ENCODE peak calls at places on chromosome 21, in seven cellular contexts. W, K, S, X, T, E and H are unnamed samples.

GRCh38 chr21:15062566-15062965 is 2.2 kb downstream of the NRIP1 start:
- DNase-seq in W (peak; percentile 15), X (peak; percentile 63), K (no peak), S (no peak), T (no peak), E (no peak), H (no peak)

GRCh38 chr21:44049182-44049581 is 37.1 kb downstream of the TRAPPC10 start:
- DNase-seq in T (no peak), E (no peak), W (no peak), X (no peak), S (no peak), K (no peak), H (no peak)

GRCh38 chr21:21262048-21262447 is 263.8 kb downstream of the NCAM2 start:
- DNase-seq in K (no peak), X (no peak), S (no peak), E (no peak), T (no peak), W (no peak), H (no peak)

GRCh38 chr21:22297575-22297974 is 1299.4 kb downstream of the NCAM2 start:
- DNase-seq in E (no peak), T (no peak), X (no peak), W (no peak), K (no peak), S (no peak), H (no peak)

GRCh38 chr21:21714396-21714795 is 716.2 kb downstream of the NCAM2 start:
- DNase-seq in W (peak; percentile 95), E (no peak), K (no peak), S (no peak), X (peak; percentile 5), T (peak; percentile 93), H (no peak)

GRCh38 chr21:15514073-15514946 is 215.5 kb upstream of the USP25 start:
- DNase-seq in S (no peak), T (no peak), W (no peak), E (no peak), X (no peak), K (no peak), H (no peak)

GRCh38 chr21:25857308-25858099 is 122.7 kb downstream of the GABPA start:
- DNase-seq in S (no peak), E (no peak), T (no peak), W (no peak), X (no peak), K (no peak), H (no peak)

GRCh38 chr21:44704636-44705001 is 6.8 kb downstream of the TSPEAR start:
- DNase-seq in K (no peak), X (no peak), T (no peak), E (no peak), W (no peak), S (no peak), H (peak; percentile 58)

GRCh38 chr21:14773777-14774345 is 227.7 kb upstream of the SAMSN1 start:
- DNase-seq in T (no peak), X (peak; percentile 77), K (peak; percentile 29), E (no peak), W (no peak), S (peak; percentile 76), H (peak; percentile 90)

GRCh38 chr21:43602277-43603229 is 56.7 kb downstream of the HSF2BP start:
- DNase-seq in W (no peak), X (no peak), E (no peak), K (no peak), T (no peak), S (no peak), H (no peak)

GRCh38 chr21:44767834-44768831 is 33.5 kb downstream of the UBE2G2 start:
- DNase-seq in S (peak; percentile 59), W (no peak), K (no peak), T (no peak), E (no peak), X (no peak), H (peak; percentile 74)

GRCh38 chr21:26099610-26100219 is 70.9 kb downstream of the APP start:
- DNase-seq in K (no peak), S (no peak), W (no peak), X (no peak), E (no peak), T (no peak), H (no peak)

GRCh38 chr21:36718951-36719501 is 20.1 kb downstream of the SIM2 start:
- DNase-seq in S (no peak), E (no peak), X (peak; percentile 95), W (no peak), T (no peak), K (peak; percentile 52), H (no peak)

GRCh38 chr21:24375201-24375600 is 1232.1 kb downstream of the MRPL39 start:
- DNase-seq in X (no peak), K (no peak), E (no peak), S (no peak), W (no peak), T (no peak), H (peak; percentile 34)

GRCh38 chr21:28126521-28127317 is 866.0 kb downstream of the LTN1 start:
- DNase-seq in K (no peak), S (no peak), X (no peak), T (no peak), W (no peak), E (no peak), H (no peak)

GRCh38 chr21:27110956-27111355 is 144.1 kb upstream of the ADAMTS5 start:
- DNase-seq in S (no peak), X (no peak), T (no peak), E (no peak), W (no peak), K (no peak), H (no peak)

GRCh38 chr21:16366207-16366606 is 636.4 kb downstream of the USP25 start:
- DNase-seq in X (no peak), S (no peak), W (no peak), T (no peak), K (no peak), E (no peak), H (no peak)

GRCh38 chr21:35201799-35202198 is 152.7 kb upstream of the RUNX1 start:
- DNase-seq in E (no peak), X (no peak), S (no peak), T (no peak), W (no peak), K (no peak), H (no peak)

GRCh38 chr21:26732442-26733221 is 112.6 kb downstream of the ADAMTS1 start:
- DNase-seq in S (peak; percentile 62), E (no peak), W (peak; percentile 40), X (peak; percentile 64), T (peak; percentile 17), K (no peak), H (peak; percentile 85)

GRCh38 chr21:19853061-19853460 is 1145.1 kb upstream of the NCAM2 start:
- DNase-seq in S (no peak), K (no peak), T (no peak), X (no peak), W (no peak), E (no peak), H (no peak)

GRCh38 chr21:21101911-21102310 is 103.7 kb downstream of the NCAM2 start:
- DNase-seq in E (no peak), W (peak; percentile 77), X (peak; percentile 48), K (no peak), S (peak; percentile 57), T (peak; percentile 71), H (peak; percentile 76)

GRCh38 chr21:15967661-15968060 is 237.9 kb downstream of the USP25 start:
- DNase-seq in T (peak; percentile 65), W (peak; percentile 72), E (no peak), S (no peak), X (peak; percentile 40), K (no peak), H (peak; percentile 40)

GRCh38 chr21:34835526-34835925 is 166.7 kb downstream of the CLIC6 start:
- DNase-seq in S (no peak), K (no peak), E (no peak), W (no peak), T (no peak), X (no peak), H (peak; percentile 67)

GRCh38 chr21:34884346-34884929 is 164.7 kb downstream of the RUNX1 start:
- DNase-seq in S (no peak), E (no peak), X (peak; percentile 38), W (no peak), T (no peak), K (no peak), H (no peak)

GRCh38 chr21:36193200-36193599 is 36.6 kb downstream of the DOP1B start:
- DNase-seq in K (no peak), S (no peak), X (peak; percentile 87), T (no peak), W (no peak), E (peak; percentile 90), H (no peak)

DNA sequence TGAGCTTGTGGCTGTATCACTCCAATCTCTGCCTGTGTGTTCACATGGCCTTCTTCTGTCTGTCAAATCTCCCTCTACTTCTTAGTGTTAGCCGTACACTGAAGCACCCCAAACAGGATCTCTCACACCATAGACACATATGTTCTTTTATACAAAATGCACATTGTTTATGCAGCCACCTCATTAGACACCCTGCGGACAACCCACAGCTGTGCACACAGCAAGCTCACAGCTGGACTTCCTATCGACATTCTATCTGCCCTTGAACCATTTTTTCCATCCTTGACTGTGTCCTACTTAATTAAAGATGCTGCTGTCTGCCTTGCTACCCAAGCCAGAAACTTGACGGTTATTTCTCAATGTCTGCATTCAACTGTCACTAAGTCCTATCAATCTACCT is 3.2 kb upstream of the ZBTB21 start:
- DNase-seq in S (no peak), E (no peak), W (no peak), X (no peak), K (no peak), T (no peak), H (no peak)
- H3K4me3 ChIP-seq in S (no peak overlapping the region), E (no peak overlapping the region), W (no peak overlapping the region), X (no peak overlapping the region), K (no peak overlapping the region), T (no peak overlapping the region), H (no peak overlapping the region)

GRCh38 chr21:31873696-31874599 is 1.1 kb downstream of the HUNK start:
- DNase-seq in W (peak; percentile 25), X (peak; percentile 16), E (no peak), T (peak; percentile 12), S (peak; percentile 82), K (no peak), H (peak; percentile 73)
- TF ChIP-seq CTCF in W (peak; percentile 13), X (peak; percentile 50), E (no peak), T (no peak), S (peak; percentile 79), K (peak; percentile 38), H (peak; percentile 76)

DNA sequence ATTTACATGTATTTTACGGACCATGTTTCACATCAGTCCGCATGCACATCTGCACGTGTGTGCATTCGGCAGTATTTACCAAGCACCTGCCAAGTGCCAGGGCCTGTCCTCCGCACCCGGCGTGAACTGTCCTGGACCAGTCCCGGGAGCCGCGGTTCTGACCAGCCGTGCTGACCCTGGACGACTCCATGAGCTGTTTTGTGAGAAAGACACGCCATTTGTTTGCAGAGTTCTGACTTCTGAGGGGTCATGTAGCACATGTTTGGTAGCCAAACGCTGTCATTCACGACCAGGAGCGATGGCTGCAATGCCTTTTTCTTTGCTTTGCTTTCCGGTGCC is 3.3 kb upstream of the OLIG2 start:
- DNase-seq in X (no peak), K (no peak), E (no peak), T (no peak), W (no peak), S (no peak), H (no peak)
- TF ChIP-seq EZH2 in X (no peak), K (no peak), E (peak; percentile 42), T (no peak), W (no peak), S (no peak), H (no peak)

DNA sequence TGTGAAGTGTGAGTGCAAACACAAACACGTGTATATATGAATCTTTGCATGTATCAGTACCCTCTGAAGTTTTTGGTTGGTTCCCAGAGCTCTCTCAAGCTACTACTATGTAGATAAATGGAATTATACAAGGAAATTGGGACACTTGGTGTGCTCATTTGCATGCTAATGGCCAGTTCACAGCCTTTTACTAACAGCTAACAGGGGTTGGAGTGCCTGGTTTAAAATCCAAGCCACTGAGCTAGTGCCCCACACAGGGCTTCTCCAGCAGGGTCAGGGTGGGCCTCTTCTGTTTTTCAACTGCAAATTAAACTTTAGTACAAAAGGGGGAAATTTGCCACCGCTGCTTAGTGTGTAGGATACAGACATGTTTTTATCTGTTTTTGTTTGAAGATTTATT is 121.0 kb downstream of the ATP5PO start:
- DNase-seq in W (no peak), S (peak; percentile 16), K (no peak), X (no peak), E (no peak), T (no peak), H (peak; percentile 58)
- H3K4me3 ChIP-seq in W (no peak overlapping the region), S (no peak overlapping the region), K (no peak overlapping the region), X (no peak overlapping the region), E (no peak overlapping the region), T (no peak overlapping the region), H (peak overlapping the region; percentile 11)